ENCODE peak calls at places on chromosomes 5 and 9, in four cellular contexts. One of them, this sample, is unnamed.

GRCh38 chr9:17137576-17137975 is 2.7 kb downstream of the CNTLN start:
- DNase-seq in K562: no peak
- DNase-seq in GM12891: no peak
- DNase-seq in GM12878: no peak
- DNase-seq in this sample: no peak

GRCh38 chr5:135866044-135866443 is 29.6 kb downstream of the IL9 start:
- DNase-seq in K562: no peak
- DNase-seq in GM12891: no peak
- DNase-seq in GM12878: no peak
- DNase-seq in this sample: no peak

GRCh38 chr9:95499101-95499676 is 17.6 kb downstream of the PTCH1 start:
- DNase-seq in K562: no peak
- DNase-seq in GM12891: no peak
- DNase-seq in GM12878: no peak
- DNase-seq in this sample: no peak

GRCh38 chr5:134245101-134245604 is 19.3 kb upstream of the PPP2CA start:
- DNase-seq in K562: peak; percentile 24
- DNase-seq in GM12891: no peak
- DNase-seq in GM12878: no peak
- DNase-seq in this sample: no peak

GRCh38 chr5:137570070-137570469 is 70.9 kb upstream of the SPOCK1 start:
- DNase-seq in K562: no peak
- DNase-seq in GM12891: no peak
- DNase-seq in GM12878: no peak
- DNase-seq in this sample: no peak

GRCh38 chr5:10831416-10831815 is 70.4 kb upstream of the DAP start:
- DNase-seq in K562: no peak
- DNase-seq in GM12891: no peak
- DNase-seq in GM12878: no peak
- DNase-seq in this sample: no peak

GRCh38 chr9:79663878-79664277 is 92.1 kb downstream of the TLE4 start:
- DNase-seq in K562: no peak
- DNase-seq in GM12891: no peak
- DNase-seq in GM12878: no peak
- DNase-seq in this sample: no peak

GRCh38 chr5:89047591-89047990 is 164.6 kb upstream of the MEF2C start:
- DNase-seq in K562: no peak
- DNase-seq in GM12891: no peak
- DNase-seq in GM12878: no peak
- DNase-seq in this sample: no peak

GRCh38 chr5:82522912-82523311 is 244.8 kb upstream of the RPS23 start:
- DNase-seq in K562: no peak
- DNase-seq in GM12891: no peak
- DNase-seq in GM12878: no peak
- DNase-seq in this sample: no peak

GRCh38 chr9:34546102-34546833 is 23.5 kb upstream of the ENHO start:
- DNase-seq in K562: no peak
- DNase-seq in GM12891: no peak
- DNase-seq in GM12878: no peak
- DNase-seq in this sample: no peak

GRCh38 chr5:14440598-14441401 is 140.8 kb upstream of the OTULINL start:
- DNase-seq in K562: no peak
- DNase-seq in GM12891: no peak
- DNase-seq in GM12878: no peak
- DNase-seq in this sample: no peak

GRCh38 chr5:21615195-21615765 is 1237.9 kb downstream of the CDH12 start:
- DNase-seq in K562: no peak
- DNase-seq in GM12891: no peak
- DNase-seq in GM12878: no peak
- DNase-seq in this sample: no peak

GRCh38 chr9:114310471-114311450 is 12.1 kb upstream of the ORM1 start:
- DNase-seq in K562: no peak
- DNase-seq in GM12891: no peak
- DNase-seq in GM12878: no peak
- DNase-seq in this sample: no peak

GRCh38 chr9:78031271-78031825 is at the start of gene GNAQ:
- DNase-seq in K562: no peak
- DNase-seq in GM12891: no peak
- DNase-seq in GM12878: no peak
- DNase-seq in this sample: no peak

GRCh38 chr5:132760043-132760420 is 12.8 kb downstream of the CCNI2 start:
- DNase-seq in K562: no peak
- DNase-seq in GM12891: no peak
- DNase-seq in GM12878: no peak
- DNase-seq in this sample: no peak

GRCh38 chr9:71364196-71364955 is 243.0 kb upstream of the TRPM3 start:
- DNase-seq in K562: no peak
- DNase-seq in GM12891: no peak
- DNase-seq in GM12878: no peak
- DNase-seq in this sample: no peak

GRCh38 chr5:179827684-179828083 is 7.0 kb downstream of the SQSTM1 start:
- DNase-seq in K562: no peak
- DNase-seq in GM12891: no peak
- DNase-seq in GM12878: no peak
- DNase-seq in this sample: no peak

GRCh38 chr9:96654450-96655197 is 493 bp downstream of the PRXL2C start:
- DNase-seq in K562: peak; percentile 78
- DNase-seq in GM12891: peak; percentile 40
- DNase-seq in GM12878: no peak
- DNase-seq in this sample: peak; percentile 26

GRCh38 chr9:24698864-24699518 is 153.3 kb upstream of the IZUMO3 start:
- DNase-seq in K562: no peak
- DNase-seq in GM12891: no peak
- DNase-seq in GM12878: no peak
- DNase-seq in this sample: no peak

DNA sequence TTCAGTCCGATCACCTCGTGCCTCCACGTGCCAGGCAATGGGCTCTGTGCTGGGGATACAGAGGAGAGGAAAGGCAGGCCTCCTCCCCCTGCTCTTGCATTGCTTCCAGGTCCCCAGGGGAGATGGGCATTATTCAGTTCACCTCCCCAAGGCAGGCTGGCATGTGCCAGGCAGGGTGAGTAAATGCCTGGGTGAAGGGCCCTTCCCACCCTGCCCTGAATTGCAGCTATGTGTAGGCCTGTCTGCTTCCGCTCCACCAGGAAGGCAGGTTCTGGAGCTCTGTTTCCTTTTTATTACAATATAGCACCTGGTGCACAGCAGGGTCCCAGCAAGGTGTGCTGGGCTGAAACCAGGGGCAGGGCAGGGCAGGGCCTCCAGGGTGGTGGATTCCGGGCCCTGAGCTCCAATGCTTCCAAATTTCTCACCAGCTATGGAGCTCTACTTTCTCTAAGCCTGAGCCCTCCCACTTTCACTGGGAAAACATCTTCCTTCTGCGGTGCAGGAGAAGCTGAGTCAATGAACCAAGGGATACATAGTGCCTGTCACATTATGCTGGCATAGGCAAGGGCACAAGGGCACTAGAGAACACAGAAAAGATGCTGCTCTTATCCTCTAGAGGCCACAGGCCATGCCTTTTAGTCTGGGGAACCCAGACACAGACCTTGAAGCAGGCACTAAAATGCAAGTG is 42.0 kb downstream of the SHB start:
- DNase-seq in K562: no peak
- DNase-seq in GM12891: no peak
- DNase-seq in GM12878: no peak
- DNase-seq in this sample: no peak
- TF ChIP-seq SPI1 in K562: no peak
- TF ChIP-seq SPI1 in GM12891: no peak
- TF ChIP-seq SPI1 in GM12878: no peak
- TF ChIP-seq SPI1 in this sample: no peak

GRCh38 chr5:173707392-173707791 is 90.9 kb upstream of the BOD1 start:
- DNase-seq in K562: no peak
- DNase-seq in GM12891: no peak
- DNase-seq in GM12878: no peak
- DNase-seq in this sample: no peak
- TF ChIP-seq POLR2AphosphoS5 in K562: no peak
- TF ChIP-seq POLR2AphosphoS5 in GM12891: no peak
- TF ChIP-seq POLR2AphosphoS5 in GM12878: no peak
- TF ChIP-seq POLR2AphosphoS5 in this sample: no peak

DNA sequence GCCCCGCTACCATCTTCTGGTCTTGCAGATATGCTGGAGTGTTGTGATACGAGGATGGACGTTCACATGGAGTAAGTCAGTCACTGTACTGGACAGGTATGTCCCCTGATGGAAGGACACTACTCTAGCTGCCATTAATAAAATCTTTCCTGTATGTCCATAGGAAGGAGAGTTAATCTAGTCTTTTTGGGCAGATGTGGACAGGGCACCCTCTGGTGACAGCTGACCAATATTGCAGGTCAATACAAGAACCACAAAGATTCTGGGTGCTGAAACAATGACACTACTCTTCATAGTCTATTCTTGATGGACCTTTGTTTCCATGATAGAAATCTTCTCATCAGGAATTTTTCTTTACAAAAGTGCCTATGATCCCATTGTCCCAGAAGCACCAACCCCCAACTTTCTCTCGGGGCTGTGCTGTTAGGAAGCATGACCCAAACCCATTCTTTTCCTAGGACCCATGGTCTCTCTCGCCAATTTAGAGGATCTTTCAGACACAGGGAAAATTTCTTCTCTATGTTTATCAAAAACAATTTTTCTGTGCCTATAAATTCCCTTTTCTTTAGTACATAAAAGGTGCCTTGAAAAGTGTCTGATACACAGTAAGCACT is 376.9 kb downstream of the DTWD2 start:
- DNase-seq in K562: peak; percentile 17
- DNase-seq in GM12891: peak; percentile 4
- DNase-seq in GM12878: no peak
- DNase-seq in this sample: peak; percentile 2
- TF ChIP-seq SPI1 in K562: no peak
- TF ChIP-seq SPI1 in GM12891: no peak
- TF ChIP-seq SPI1 in GM12878: no peak
- TF ChIP-seq SPI1 in this sample: no peak

DNA sequence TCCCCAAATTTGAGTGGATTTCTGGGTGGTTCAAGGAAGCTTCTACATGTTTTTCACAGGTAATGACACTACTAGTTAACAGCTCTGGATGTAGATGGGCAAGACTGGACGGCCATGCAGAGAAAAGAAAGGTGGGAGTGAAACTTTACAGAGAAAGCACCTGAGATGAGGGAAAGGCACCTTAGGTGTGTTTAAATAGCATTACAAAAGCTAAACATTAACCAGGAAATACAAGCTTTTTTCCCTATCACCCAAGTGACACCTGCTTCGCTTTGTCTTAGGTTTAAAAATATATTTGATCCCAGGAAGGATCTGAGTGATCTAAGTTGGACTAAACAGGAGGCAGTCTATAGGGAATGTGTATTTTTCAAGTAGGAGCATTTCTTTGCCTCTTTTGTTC is 8.3 kb downstream of the C9orf152 start:
- DNase-seq in K562: no peak
- DNase-seq in GM12891: no peak
- DNase-seq in GM12878: no peak
- DNase-seq in this sample: no peak
- TF ChIP-seq POLR2AphosphoS5 in K562: no peak
- TF ChIP-seq POLR2AphosphoS5 in GM12891: no peak
- TF ChIP-seq POLR2AphosphoS5 in GM12878: no peak
- TF ChIP-seq POLR2AphosphoS5 in this sample: no peak

GRCh38 chr5:139061274-139061673 is 136.9 kb downstream of the SIL1 start:
- DNase-seq in K562: no peak
- DNase-seq in GM12891: no peak
- DNase-seq in GM12878: no peak
- DNase-seq in this sample: no peak
- TF ChIP-seq SPI1 in K562: no peak
- TF ChIP-seq SPI1 in GM12891: no peak
- TF ChIP-seq SPI1 in GM12878: no peak
- TF ChIP-seq SPI1 in this sample: no peak

GRCh38 chr5:98770158-98770910 is 3.1 kb upstream of the RGMB start:
- DNase-seq in K562: no peak
- DNase-seq in GM12891: peak; percentile 20
- DNase-seq in GM12878: no peak
- DNase-seq in this sample: peak; percentile 20
- TF ChIP-seq POLR2AphosphoS5 in K562: no peak
- TF ChIP-seq POLR2AphosphoS5 in GM12891: no peak
- TF ChIP-seq POLR2AphosphoS5 in GM12878: no peak
- TF ChIP-seq POLR2AphosphoS5 in this sample: no peak

GRCh38 chr9:18441245-18441644 is 32.7 kb upstream of the ADAMTSL1 start:
- DNase-seq in K562: no peak
- DNase-seq in GM12891: no peak
- DNase-seq in GM12878: no peak
- DNase-seq in this sample: no peak
- TF ChIP-seq SPI1 in K562: no peak
- TF ChIP-seq SPI1 in GM12891: no peak
- TF ChIP-seq SPI1 in GM12878: no peak
- TF ChIP-seq SPI1 in this sample: no peak

DNA sequence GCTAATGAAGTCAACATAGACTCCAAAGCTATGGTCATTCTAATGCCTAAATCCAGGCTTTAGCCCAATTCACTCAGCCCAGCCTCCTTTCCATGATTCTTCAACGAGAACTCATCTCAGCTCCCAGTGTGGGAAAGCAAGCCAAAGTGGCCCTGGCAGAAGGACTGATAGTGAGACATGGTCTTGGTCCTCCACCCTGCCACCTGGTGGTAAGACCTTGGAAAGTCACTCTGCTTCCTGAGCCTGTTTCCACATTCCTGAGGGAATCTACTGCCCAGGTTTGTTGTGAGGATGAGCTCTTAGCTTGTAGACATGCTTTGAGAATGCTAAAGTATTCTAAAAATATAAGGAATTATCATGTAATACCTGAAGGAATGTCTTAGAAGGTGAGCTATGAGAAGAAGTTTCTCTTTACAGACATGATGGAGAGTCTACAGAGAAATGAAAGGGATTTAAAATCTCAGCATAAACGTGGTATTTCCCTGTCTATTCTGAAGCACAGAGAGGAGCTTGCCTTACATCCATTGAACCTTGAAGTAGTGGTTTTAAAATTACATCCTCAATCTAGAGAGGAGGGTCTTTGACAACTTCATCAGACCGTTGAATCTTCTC is 173.5 kb downstream of the TRIM32 start:
- DNase-seq in K562: peak; percentile 52
- DNase-seq in GM12891: peak; percentile 33
- DNase-seq in GM12878: no peak
- DNase-seq in this sample: peak; percentile 16
- TF ChIP-seq POLR2AphosphoS5 in K562: no peak
- TF ChIP-seq POLR2AphosphoS5 in GM12891: no peak
- TF ChIP-seq POLR2AphosphoS5 in GM12878: no peak
- TF ChIP-seq POLR2AphosphoS5 in this sample: no peak

GRCh38 chr9:137441289-137441934 is at the start of gene ENTPD8:
- DNase-seq in K562: peak; percentile 75
- DNase-seq in GM12891: no peak
- DNase-seq in GM12878: no peak
- DNase-seq in this sample: no peak
- TF ChIP-seq SPI1 in K562: no peak
- TF ChIP-seq SPI1 in GM12891: no peak
- TF ChIP-seq SPI1 in GM12878: no peak
- TF ChIP-seq SPI1 in this sample: no peak